ENCODE peak calls at places on chromosome 15, in four cellular contexts. M is cardiac fibroblast, K is progenitor cell of endocrine pancreas, C is brain microvascular endothelial cell. W is an unnamed sample.

GRCh38 chr15:94174399-94174802 is 57.0 kb upstream of the MCTP2 start:
- DNase-seq in M (no peak), K (no peak), C (peak), W (peak)

GRCh38 chr15:73947651-73948050 is 21.4 kb downstream of the LOXL1 start:
- DNase-seq in M (no peak), K (no peak), C (no peak), W (no peak)

GRCh38 chr15:99706557-99707303 is 26.5 kb downstream of the LYSMD4 start:
- DNase-seq in M (no peak), K (no peak), C (no peak), W (no peak)

GRCh38 chr15:39188930-39189329 is 391.9 kb upstream of the THBS1 start:
- DNase-seq in M (peak), K (no peak), C (peak), W (peak)

GRCh38 chr15:80191198-80191597 is 38.4 kb downstream of the FAH start:
- DNase-seq in M (no peak), K (no peak), C (no peak), W (no peak)

GRCh38 chr15:68061578-68061977 is 7.5 kb downstream of the PIAS1 start:
- DNase-seq in M (no peak), K (no peak), C (no peak), W (no peak)

GRCh38 chr15:77181305-77182074 is 110.6 kb upstream of the TSPAN3 start:
- DNase-seq in M (no peak), K (no peak), C (no peak), W (no peak)

GRCh38 chr15:53837263-53837662 is 77.8 kb upstream of the WDR72 start:
- DNase-seq in M (no peak), K (no peak), C (no peak), W (peak)

GRCh38 chr15:77060560-77060959 is 10.3 kb downstream of the TSPAN3 start:
- DNase-seq in M (peak), K (no peak), C (peak), W (no peak)

GRCh38 chr15:100889359-100890058 is 9.9 kb downstream of the ALDH1A3 start:
- DNase-seq in M (peak), K (no peak), C (peak), W (no peak)

GRCh38 chr15:47812436-47813109 is 95.3 kb downstream of the SEMA6D start:
- DNase-seq in M (peak), K (no peak), C (peak), W (peak)

GRCh38 chr15:74174966-74175270 is 1.4 kb downstream of the ISLR start:
- DNase-seq in M (no peak), K (no peak), C (no peak), W (no peak)

GRCh38 chr15:22930782-22931484 is 49.2 kb downstream of the CYFIP1 start:
- DNase-seq in M (peak), K (no peak), C (no peak), W (peak)

GRCh38 chr15:50685976-50686467 is 575 bp downstream of the TRPM7 start:
- DNase-seq in M (peak), K (peak), C (peak), W (peak)

GRCh38 chr15:31338879-31339557 is 12.4 kb downstream of the KLF13 start:
- DNase-seq in M (peak), K (no peak), C (peak), W (peak)

GRCh38 chr15:78811124-78811824 is at the start of gene ADAMTS7:
- DNase-seq in M (peak), K (peak), C (peak), W (peak)

GRCh38 chr15:42056934-42057743 is 36.3 kb upstream of the PLA2G4E start:
- DNase-seq in M (peak), K (peak), C (peak), W (peak)

GRCh38 chr15:31474059-31474868 is 147.6 kb downstream of the KLF13 start:
- DNase-seq in M (no peak), K (no peak), C (no peak), W (no peak)

GRCh38 chr15:75902129-75902557 is 1.5 kb upstream of the FBXO22 start:
- DNase-seq in M (peak), K (no peak), C (no peak), W (no peak)

GRCh38 chr15:87662575-87662974 is 594.0 kb downstream of the NTRK3 start:
- DNase-seq in M (no peak), K (no peak), C (no peak), W (no peak)

GRCh38 chr15:40291088-40291574 is 8.3 kb upstream of the ANKRD63 start:
- DNase-seq in M (peak), K (peak), C (peak), W (peak)

GRCh38 chr15:51126842-51127241 is 32.1 kb upstream of the TNFAIP8L3 start:
- DNase-seq in M (no peak), K (no peak), C (no peak), W (no peak)

GRCh38 chr15:67085818-67086649 is 20.6 kb downstream of the SMAD3 start:
- DNase-seq in M (peak), K (no peak), C (no peak), W (peak)

GRCh38 chr15:94023520-94023919 is 207.8 kb upstream of the MCTP2 start:
- DNase-seq in M (no peak), K (no peak), C (no peak), W (no peak)

GRCh38 chr15:79451361-79451999 is 19.3 kb downstream of the MINAR1 start:
- DNase-seq in M (no peak), K (no peak), C (no peak), W (no peak)

GRCh38 chr15:74955017-74955416 is 1.6 kb downstream of the RPP25 start:
- DNase-seq in M (peak), K (no peak), C (no peak), W (no peak)

GRCh38 chr15:73950479-73951043 is 24.3 kb downstream of the LOXL1 start:
- DNase-seq in M (no peak), K (no peak), C (no peak), W (no peak)

GRCh38 chr15:58749532-58750337 is at the start of gene ADAM10:
- DNase-seq in M (peak), K (peak), C (peak), W (peak)

GRCh38 chr15:58746174-58746573 is 3.3 kb downstream of the ADAM10 start:
- DNase-seq in M (no peak), K (no peak), C (no peak), W (no peak)

GRCh38 chr15:58752716-58753115 is 3.2 kb upstream of the ADAM10 start:
- DNase-seq in M (no peak), K (no peak), C (no peak), W (no peak)

GRCh38 chr15:58748040-58748786 is 1.3 kb downstream of the ADAM10 start:
- DNase-seq in M (no peak), K (no peak), C (no peak), W (no peak)

DNA sequence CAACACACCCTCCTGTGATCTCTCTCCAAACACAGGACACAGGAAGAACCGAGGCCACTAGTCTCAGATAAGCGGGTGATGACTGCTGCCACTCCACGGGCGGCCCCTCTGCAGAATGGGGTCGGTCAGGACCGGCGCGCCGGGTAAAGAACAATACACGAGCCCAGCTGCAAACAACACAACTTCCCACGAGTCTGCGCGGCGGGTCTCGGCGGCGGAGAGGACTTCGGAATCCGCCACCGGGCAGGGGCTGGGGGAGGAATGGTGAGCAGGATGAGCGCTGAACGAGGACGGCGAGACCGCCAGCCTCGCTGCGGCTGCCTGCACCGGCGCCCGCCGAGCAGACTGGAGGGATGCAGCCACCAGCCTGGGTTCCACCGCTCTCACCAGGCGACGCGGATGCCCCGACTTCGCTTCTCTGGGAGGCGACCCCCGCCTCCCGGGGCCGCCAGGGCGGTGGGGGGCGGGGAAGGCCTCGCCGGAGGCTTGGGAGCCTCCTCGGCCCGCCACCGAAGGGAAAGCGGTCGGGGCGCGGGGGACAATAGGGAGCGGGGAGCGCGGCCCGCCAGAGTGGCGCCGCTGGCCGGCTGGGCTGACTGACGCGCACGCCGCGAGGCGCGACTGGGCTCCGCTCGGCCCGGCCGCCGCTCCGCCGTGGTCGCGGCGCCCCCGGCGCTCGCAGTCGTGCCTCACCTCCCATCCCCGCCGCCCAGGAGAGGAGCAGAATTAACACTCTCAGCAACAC is 548 bp downstream of the ADAM10 start:
- DNase-seq in M (peak), K (peak), C (peak), W (peak)
- TF ChIP-seq CTCF in M (no peak), K (no peak), C (no peak), W (no peak)

DNA sequence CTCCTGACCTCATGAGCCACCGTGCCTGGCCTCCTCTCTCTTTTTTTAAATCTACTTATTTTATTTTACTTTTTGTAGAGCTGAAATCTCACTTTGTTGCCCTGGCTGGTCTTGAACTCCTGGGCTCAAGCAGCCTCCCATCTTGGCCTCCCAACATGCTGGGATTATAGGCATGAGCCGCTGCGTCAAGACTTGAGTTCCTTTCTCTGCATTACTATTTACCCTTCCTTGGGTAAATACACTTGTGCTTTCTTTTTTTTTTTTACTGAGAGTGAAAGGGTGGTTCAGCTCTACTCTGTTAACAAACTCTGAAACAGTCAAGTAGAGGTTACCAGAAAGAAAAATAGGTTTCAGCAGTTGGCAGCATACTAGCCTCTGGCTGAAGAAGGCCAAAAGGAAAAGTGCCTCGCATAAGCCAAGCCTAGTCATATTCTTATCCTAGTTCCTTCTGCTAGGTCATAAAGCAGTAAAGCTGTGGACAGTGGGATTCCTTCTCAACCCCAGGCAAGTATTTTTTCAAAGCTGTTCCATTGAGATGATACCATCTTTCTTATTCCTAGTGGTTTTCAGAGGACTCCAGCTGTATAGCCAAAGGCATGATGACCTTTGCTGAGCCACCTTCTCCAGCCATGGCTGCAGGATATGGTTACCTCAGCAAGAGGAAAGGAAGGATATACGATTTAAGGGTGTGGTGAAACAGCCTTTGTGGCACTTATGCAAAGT is 135.1 kb downstream of the RBPMS2 start:
- DNase-seq in M (peak), K (no peak), C (no peak), W (no peak)
- TF ChIP-seq CTCF in M (no peak), K (no peak), C (no peak), W (no peak)

DNA sequence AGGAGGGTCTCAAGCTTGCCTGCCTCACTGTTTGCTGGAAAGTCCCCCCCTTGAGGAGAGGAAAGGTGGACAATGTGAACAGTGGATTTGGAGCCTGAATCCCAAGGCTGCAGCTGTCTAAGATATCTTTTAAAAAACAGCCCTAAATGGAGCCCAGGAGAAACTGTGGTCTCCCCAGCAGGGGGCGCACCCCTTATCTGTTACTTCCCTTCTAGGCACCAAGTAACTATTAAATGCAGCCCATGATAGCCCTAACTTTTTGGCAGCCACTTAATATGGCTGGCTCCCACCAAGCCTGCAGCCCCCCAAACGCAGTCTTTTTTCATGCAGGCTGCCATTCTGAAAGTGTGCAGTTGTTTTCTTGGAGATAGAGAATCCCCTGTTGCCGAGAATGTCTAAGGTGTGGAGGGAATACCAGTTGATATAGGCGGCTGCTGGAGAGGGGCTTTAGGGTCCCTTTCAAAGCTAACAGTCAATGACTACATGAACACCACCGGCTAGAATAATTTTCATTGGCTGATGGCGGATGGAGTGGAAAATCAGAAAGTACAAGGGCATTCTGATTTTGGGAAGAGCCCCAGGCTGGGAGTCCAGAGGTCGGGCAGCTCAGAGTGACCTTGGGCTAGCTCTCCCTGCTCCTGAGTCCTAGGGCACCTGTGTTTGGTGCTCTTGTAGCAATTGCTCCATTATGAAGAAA is 1.3 kb downstream of the RHCG start:
- DNase-seq in M (no peak), K (no peak), C (no peak), W (peak)
- TF ChIP-seq CTCF in M (peak), K (peak), C (peak), W (peak)

GRCh38 chr15:98647774-98648653 is at the start of gene IGF1R:
- DNase-seq in M (peak), K (peak), C (peak), W (peak)
- TF ChIP-seq CTCF in M (no peak), K (no peak), C (peak), W (no peak)

W was measured in MCF 10A.